ENCODE peak calls at places on chromosomes 6 and 20, in seven cellular contexts. One of them, this sample, is unnamed.

GRCh38 chr20:43900496-43900895 is 14.2 kb upstream of the TOX2 start:
- ATAC-seq in A549: no peak
- ATAC-seq in effector memory CD8-positive, alpha-beta T cell: no peak
- ATAC-seq in sciatic nerve: no peak
- ATAC-seq in right cardiac atrium: peak
- ATAC-seq in DND-41: no peak
- ATAC-seq in aorta: no peak
- ATAC-seq in this sample: no peak

GRCh38 chr6:165880721-165881120 is 217.7 kb upstream of the PDE10A start:
- ATAC-seq in DND-41: no peak
- ATAC-seq in sciatic nerve: no peak
- ATAC-seq in A549: no peak
- ATAC-seq in effector memory CD8-positive, alpha-beta T cell: no peak
- ATAC-seq in right cardiac atrium: no peak
- ATAC-seq in aorta: no peak
- ATAC-seq in this sample: no peak

GRCh38 chr20:45061244-45061643 is 39.7 kb downstream of the KCNS1 start:
- ATAC-seq in sciatic nerve: no peak
- ATAC-seq in right cardiac atrium: no peak
- ATAC-seq in effector memory CD8-positive, alpha-beta T cell: no peak
- ATAC-seq in aorta: no peak
- ATAC-seq in DND-41: no peak
- ATAC-seq in A549: peak
- ATAC-seq in this sample: no peak

GRCh38 chr20:52379723-52380336 is 188.3 kb upstream of the ZFP64 start:
- ATAC-seq in aorta: no peak
- ATAC-seq in right cardiac atrium: no peak
- ATAC-seq in DND-41: no peak
- ATAC-seq in effector memory CD8-positive, alpha-beta T cell: no peak
- ATAC-seq in sciatic nerve: no peak
- ATAC-seq in A549: peak
- ATAC-seq in this sample: no peak

GRCh38 chr6:150575840-150576239 is 23.8 kb upstream of the PLEKHG1 start:
- ATAC-seq in DND-41: no peak
- ATAC-seq in sciatic nerve: no peak
- ATAC-seq in right cardiac atrium: no peak
- ATAC-seq in A549: no peak
- ATAC-seq in aorta: no peak
- ATAC-seq in effector memory CD8-positive, alpha-beta T cell: no peak
- ATAC-seq in this sample: no peak

GRCh38 chr6:4801491-4802118 is 25.4 kb downstream of the CDYL start:
- ATAC-seq in effector memory CD8-positive, alpha-beta T cell: peak
- ATAC-seq in right cardiac atrium: no peak
- ATAC-seq in A549: no peak
- ATAC-seq in DND-41: no peak
- ATAC-seq in aorta: no peak
- ATAC-seq in sciatic nerve: no peak
- ATAC-seq in this sample: peak

GRCh38 chr6:52976149-52976548 is 18.9 kb downstream of the GSTA4 start:
- ATAC-seq in sciatic nerve: no peak
- ATAC-seq in A549: no peak
- ATAC-seq in effector memory CD8-positive, alpha-beta T cell: no peak
- ATAC-seq in DND-41: no peak
- ATAC-seq in aorta: no peak
- ATAC-seq in right cardiac atrium: no peak
- ATAC-seq in this sample: peak

GRCh38 chr6:105192707-105193465 is 13.1 kb upstream of the POPDC3 start:
- ATAC-seq in sciatic nerve: no peak
- ATAC-seq in effector memory CD8-positive, alpha-beta T cell: no peak
- ATAC-seq in right cardiac atrium: no peak
- ATAC-seq in aorta: no peak
- ATAC-seq in DND-41: no peak
- ATAC-seq in A549: no peak
- ATAC-seq in this sample: no peak

GRCh38 chr6:111846511-111847409 is 26.5 kb downstream of the FYN start:
- ATAC-seq in A549: no peak
- ATAC-seq in right cardiac atrium: peak
- ATAC-seq in sciatic nerve: no peak
- ATAC-seq in effector memory CD8-positive, alpha-beta T cell: peak
- ATAC-seq in aorta: no peak
- ATAC-seq in DND-41: peak
- ATAC-seq in this sample: no peak

GRCh38 chr20:37394543-37395410 is 48.8 kb downstream of the SRC start:
- ATAC-seq in right cardiac atrium: no peak
- ATAC-seq in aorta: no peak
- ATAC-seq in effector memory CD8-positive, alpha-beta T cell: no peak
- ATAC-seq in A549: no peak
- ATAC-seq in DND-41: no peak
- ATAC-seq in sciatic nerve: peak
- ATAC-seq in this sample: no peak

GRCh38 chr6:162119349-162119748 is 608.2 kb downstream of the PRKN start:
- ATAC-seq in A549: no peak
- ATAC-seq in aorta: peak
- ATAC-seq in sciatic nerve: peak
- ATAC-seq in DND-41: no peak
- ATAC-seq in effector memory CD8-positive, alpha-beta T cell: no peak
- ATAC-seq in right cardiac atrium: peak
- ATAC-seq in this sample: no peak

GRCh38 chr6:140052757-140053729 is 678.6 kb upstream of the CITED2 start:
- ATAC-seq in right cardiac atrium: no peak
- ATAC-seq in DND-41: no peak
- ATAC-seq in effector memory CD8-positive, alpha-beta T cell: no peak
- ATAC-seq in A549: no peak
- ATAC-seq in sciatic nerve: no peak
- ATAC-seq in aorta: no peak
- ATAC-seq in this sample: no peak

GRCh38 chr6:136410201-136411027 is 120.8 kb upstream of the BCLAF1 start:
- ATAC-seq in DND-41: no peak
- ATAC-seq in A549: peak
- ATAC-seq in effector memory CD8-positive, alpha-beta T cell: no peak
- ATAC-seq in sciatic nerve: no peak
- ATAC-seq in aorta: no peak
- ATAC-seq in right cardiac atrium: no peak
- ATAC-seq in this sample: no peak

GRCh38 chr6:3281669-3282460 is 23.1 kb downstream of the PSMG4 start:
- ATAC-seq in A549: peak
- ATAC-seq in sciatic nerve: peak
- ATAC-seq in aorta: no peak
- ATAC-seq in DND-41: no peak
- ATAC-seq in effector memory CD8-positive, alpha-beta T cell: no peak
- ATAC-seq in right cardiac atrium: peak
- ATAC-seq in this sample: no peak

GRCh38 chr6:4942673-4943009 is 61.2 kb downstream of the RPP40 start:
- ATAC-seq in aorta: no peak
- ATAC-seq in right cardiac atrium: peak
- ATAC-seq in DND-41: peak
- ATAC-seq in sciatic nerve: no peak
- ATAC-seq in A549: peak
- ATAC-seq in effector memory CD8-positive, alpha-beta T cell: peak
- ATAC-seq in this sample: no peak

GRCh38 chr20:39823239-39823638 is 861.1 kb downstream of the DHX35 start:
- ATAC-seq in sciatic nerve: peak
- ATAC-seq in aorta: no peak
- ATAC-seq in effector memory CD8-positive, alpha-beta T cell: no peak
- ATAC-seq in DND-41: no peak
- ATAC-seq in right cardiac atrium: no peak
- ATAC-seq in A549: no peak
- ATAC-seq in this sample: no peak

GRCh38 chr6:16909599-16910360 is 148.5 kb upstream of the ATXN1 start:
- ATAC-seq in aorta: no peak
- ATAC-seq in effector memory CD8-positive, alpha-beta T cell: no peak
- ATAC-seq in sciatic nerve: no peak
- ATAC-seq in DND-41: no peak
- ATAC-seq in A549: no peak
- ATAC-seq in right cardiac atrium: no peak
- ATAC-seq in this sample: no peak

GRCh38 chr20:47350181-47350550 is 6.3 kb downstream of the ZMYND8 start:
- ATAC-seq in DND-41: peak
- ATAC-seq in right cardiac atrium: no peak
- ATAC-seq in aorta: no peak
- ATAC-seq in A549: no peak
- ATAC-seq in effector memory CD8-positive, alpha-beta T cell: peak
- ATAC-seq in sciatic nerve: no peak
- ATAC-seq in this sample: peak

GRCh38 chr20:39631557-39631956 is 669.4 kb downstream of the DHX35 start:
- ATAC-seq in aorta: no peak
- ATAC-seq in right cardiac atrium: no peak
- ATAC-seq in DND-41: no peak
- ATAC-seq in effector memory CD8-positive, alpha-beta T cell: no peak
- ATAC-seq in sciatic nerve: no peak
- ATAC-seq in A549: no peak
- ATAC-seq in this sample: no peak

GRCh38 chr6:48099713-48100675 is 11.0 kb downstream of the PTCHD4 start:
- ATAC-seq in effector memory CD8-positive, alpha-beta T cell: no peak
- ATAC-seq in sciatic nerve: no peak
- ATAC-seq in DND-41: no peak
- ATAC-seq in aorta: no peak
- ATAC-seq in right cardiac atrium: no peak
- ATAC-seq in A549: no peak
- ATAC-seq in this sample: no peak

GRCh38 chr6:34771727-34772126 is 14.4 kb downstream of the SNRPC start:
- ATAC-seq in sciatic nerve: no peak
- ATAC-seq in right cardiac atrium: no peak
- ATAC-seq in DND-41: no peak
- ATAC-seq in aorta: no peak
- ATAC-seq in A549: no peak
- ATAC-seq in effector memory CD8-positive, alpha-beta T cell: no peak
- ATAC-seq in this sample: no peak

GRCh38 chr6:90095145-90095544 is 200.9 kb downstream of the GJA10 start:
- ATAC-seq in DND-41: peak
- ATAC-seq in sciatic nerve: no peak
- ATAC-seq in A549: no peak
- ATAC-seq in effector memory CD8-positive, alpha-beta T cell: no peak
- ATAC-seq in aorta: no peak
- ATAC-seq in right cardiac atrium: no peak
- ATAC-seq in this sample: no peak

GRCh38 chr6:125203395-125203794 is 49.8 kb downstream of the TPD52L1 start:
- ATAC-seq in DND-41: no peak
- ATAC-seq in right cardiac atrium: no peak
- ATAC-seq in A549: no peak
- ATAC-seq in aorta: no peak
- ATAC-seq in effector memory CD8-positive, alpha-beta T cell: no peak
- ATAC-seq in sciatic nerve: no peak
- ATAC-seq in this sample: no peak

GRCh38 chr20:19451591-19452295 is 239.3 kb downstream of the SLC24A3 start:
- ATAC-seq in sciatic nerve: no peak
- ATAC-seq in effector memory CD8-positive, alpha-beta T cell: peak
- ATAC-seq in A549: no peak
- ATAC-seq in DND-41: peak
- ATAC-seq in aorta: no peak
- ATAC-seq in right cardiac atrium: no peak
- ATAC-seq in this sample: no peak

GRCh38 chr6:79922018-79922417 is 25.3 kb downstream of the ELOVL4 start:
- ATAC-seq in A549: no peak
- ATAC-seq in effector memory CD8-positive, alpha-beta T cell: no peak
- ATAC-seq in DND-41: no peak
- ATAC-seq in right cardiac atrium: no peak
- ATAC-seq in aorta: no peak
- ATAC-seq in sciatic nerve: no peak
- ATAC-seq in this sample: no peak

GRCh38 chr6:165019681-165020080 is 289.7 kb downstream of the C6orf118 start:
- ATAC-seq in aorta: no peak
- ATAC-seq in effector memory CD8-positive, alpha-beta T cell: no peak
- ATAC-seq in right cardiac atrium: no peak
- ATAC-seq in sciatic nerve: no peak
- ATAC-seq in DND-41: no peak
- ATAC-seq in A549: no peak
- ATAC-seq in this sample: no peak

GRCh38 chr20:57548177-57549058 is 12.5 kb upstream of the PCK1 start:
- ATAC-seq in sciatic nerve: no peak
- ATAC-seq in DND-41: no peak
- ATAC-seq in A549: no peak
- ATAC-seq in aorta: no peak
- ATAC-seq in right cardiac atrium: no peak
- ATAC-seq in effector memory CD8-positive, alpha-beta T cell: no peak
- ATAC-seq in this sample: no peak

GRCh38 chr20:31710423-31711250 is 12.0 kb downstream of the BCL2L1 start:
- ATAC-seq in right cardiac atrium: no peak
- ATAC-seq in DND-41: no peak
- ATAC-seq in effector memory CD8-positive, alpha-beta T cell: no peak
- ATAC-seq in A549: no peak
- ATAC-seq in sciatic nerve: no peak
- ATAC-seq in aorta: no peak
- ATAC-seq in this sample: no peak

GRCh38 chr6:2432258-2432657 is 186.9 kb upstream of the GMDS start:
- ATAC-seq in sciatic nerve: no peak
- ATAC-seq in DND-41: no peak
- ATAC-seq in right cardiac atrium: no peak
- ATAC-seq in aorta: no peak
- ATAC-seq in effector memory CD8-positive, alpha-beta T cell: no peak
- ATAC-seq in A549: no peak
- ATAC-seq in this sample: no peak

GRCh38 chr6:133701633-133702331 is 187.1 kb upstream of the TCF21 start:
- ATAC-seq in DND-41: no peak
- ATAC-seq in sciatic nerve: no peak
- ATAC-seq in A549: no peak
- ATAC-seq in right cardiac atrium: peak
- ATAC-seq in effector memory CD8-positive, alpha-beta T cell: no peak
- ATAC-seq in aorta: no peak
- ATAC-seq in this sample: no peak

GRCh38 chr6:2792330-2792729 is 27.1 kb downstream of the WRNIP1 start:
- ATAC-seq in right cardiac atrium: no peak
- ATAC-seq in DND-41: no peak
- ATAC-seq in effector memory CD8-positive, alpha-beta T cell: no peak
- ATAC-seq in A549: no peak
- ATAC-seq in aorta: no peak
- ATAC-seq in sciatic nerve: no peak
- ATAC-seq in this sample: no peak

GRCh38 chr6:154757352-154758095 is 24.3 kb downstream of the SCAF8 start:
- ATAC-seq in effector memory CD8-positive, alpha-beta T cell: no peak
- ATAC-seq in DND-41: no peak
- ATAC-seq in A549: no peak
- ATAC-seq in sciatic nerve: no peak
- ATAC-seq in right cardiac atrium: no peak
- ATAC-seq in aorta: no peak
- ATAC-seq in this sample: no peak

GRCh38 chr20:8809107-8809953 is 259.6 kb upstream of the PLCB4 start:
- ATAC-seq in DND-41: no peak
- ATAC-seq in A549: no peak
- ATAC-seq in effector memory CD8-positive, alpha-beta T cell: no peak
- ATAC-seq in sciatic nerve: no peak
- ATAC-seq in right cardiac atrium: no peak
- ATAC-seq in aorta: no peak
- ATAC-seq in this sample: no peak

GRCh38 chr6:8435845-8436168 is 462 bp upstream of the SLC35B3 start:
- ATAC-seq in DND-41: no peak
- ATAC-seq in sciatic nerve: peak
- ATAC-seq in A549: no peak
- ATAC-seq in effector memory CD8-positive, alpha-beta T cell: no peak
- ATAC-seq in right cardiac atrium: no peak
- ATAC-seq in aorta: peak
- ATAC-seq in this sample: no peak

GRCh38 chr6:63663147-63663877 is 27.7 kb downstream of the PHF3 start:
- ATAC-seq in aorta: peak
- ATAC-seq in sciatic nerve: no peak
- ATAC-seq in DND-41: no peak
- ATAC-seq in A549: peak
- ATAC-seq in right cardiac atrium: peak
- ATAC-seq in effector memory CD8-positive, alpha-beta T cell: no peak
- ATAC-seq in this sample: no peak

GRCh38 chr6:16564430-16564829 is 196.8 kb downstream of the ATXN1 start:
- ATAC-seq in DND-41: no peak
- ATAC-seq in sciatic nerve: no peak
- ATAC-seq in A549: no peak
- ATAC-seq in right cardiac atrium: no peak
- ATAC-seq in effector memory CD8-positive, alpha-beta T cell: no peak
- ATAC-seq in aorta: no peak
- ATAC-seq in this sample: no peak

GRCh38 chr6:50145125-50145524 is 95.4 kb upstream of the DEFB112 start:
- ATAC-seq in right cardiac atrium: no peak
- ATAC-seq in A549: no peak
- ATAC-seq in aorta: no peak
- ATAC-seq in effector memory CD8-positive, alpha-beta T cell: no peak
- ATAC-seq in DND-41: no peak
- ATAC-seq in sciatic nerve: no peak
- ATAC-seq in this sample: no peak

GRCh38 chr20:23225407-23226060 is 125.1 kb upstream of the NXT1 start:
- ATAC-seq in effector memory CD8-positive, alpha-beta T cell: no peak
- ATAC-seq in DND-41: no peak
- ATAC-seq in right cardiac atrium: peak
- ATAC-seq in sciatic nerve: peak
- ATAC-seq in A549: peak
- ATAC-seq in aorta: peak
- ATAC-seq in this sample: no peak